ENCODE peak calls at places on chromosome 21, in nine cellular contexts. Z, M, V, U, F, C, X, B and R are unnamed samples.

GRCh38 chr21:34078915-34079314 is 5.5 kb downstream of the MRPS6 start:
- ATAC-seq in Z (no peak), M (no peak), V (no peak), U (peak), F (no peak), C (peak), X (peak), B (no peak), R (peak)

GRCh38 chr21:28196981-28197380 is 795.7 kb downstream of the LTN1 start:
- ATAC-seq in Z (no peak), M (no peak), V (no peak), U (no peak), F (no peak), C (no peak), X (no peak), B (no peak), R (no peak)

GRCh38 chr21:35178812-35179211 is 129.7 kb upstream of the RUNX1 start:
- ATAC-seq in Z (no peak), M (no peak), V (no peak), U (peak), F (no peak), C (no peak), X (no peak), B (no peak), R (peak)

GRCh38 chr21:44306926-44307687 is 7.3 kb downstream of the PFKL start:
- ATAC-seq in Z (no peak), M (peak), V (no peak), U (no peak), F (peak), C (no peak), X (no peak), B (no peak), R (no peak)

GRCh38 chr21:35217504-35218060 is 168.5 kb upstream of the RUNX1 start:
- ATAC-seq in Z (peak), M (no peak), V (no peak), U (peak), F (no peak), C (no peak), X (no peak), B (no peak), R (peak)

GRCh38 chr21:42621166-42621827 is 32.1 kb upstream of the PDE9A start:
- ATAC-seq in Z (no peak), M (peak), V (no peak), U (no peak), F (no peak), C (no peak), X (no peak), B (no peak), R (no peak)

GRCh38 chr21:40548134-40548533 is 298.8 kb downstream of the DSCAM start:
- ATAC-seq in Z (no peak), M (no peak), V (no peak), U (no peak), F (no peak), C (no peak), X (no peak), B (no peak), R (no peak)

GRCh38 chr21:32712043-32712442 is 15.8 kb downstream of the SYNJ1 start:
- ATAC-seq in Z (no peak), M (no peak), V (no peak), U (peak), F (no peak), C (no peak), X (peak), B (peak), R (peak)

GRCh38 chr21:30623362-30623761 is 2.9 kb downstream of the KRTAP20-4 start:
- ATAC-seq in Z (no peak), M (no peak), V (no peak), U (no peak), F (no peak), C (no peak), X (no peak), B (no peak), R (no peak)

GRCh38 chr21:28832715-28833061 is 160.0 kb downstream of the LTN1 start:
- ATAC-seq in Z (no peak), M (no peak), V (no peak), U (no peak), F (no peak), C (no peak), X (no peak), B (peak), R (no peak)

GRCh38 chr21:28247454-28248020 is 745.1 kb downstream of the LTN1 start:
- ATAC-seq in Z (no peak), M (no peak), V (no peak), U (no peak), F (peak), C (no peak), X (no peak), B (no peak), R (no peak)

GRCh38 chr21:40754466-40754865 is 92.5 kb downstream of the DSCAM start:
- ATAC-seq in Z (no peak), M (no peak), V (no peak), U (no peak), F (no peak), C (no peak), X (no peak), B (no peak), R (no peak)

GRCh38 chr21:46564391-46564790 is 40.5 kb downstream of the S100B start:
- ATAC-seq in Z (no peak), M (no peak), V (no peak), U (no peak), F (no peak), C (no peak), X (no peak), B (no peak), R (peak)

GRCh38 chr21:45836694-45837670 is 144.6 kb upstream of the COL6A1 start:
- ATAC-seq in Z (no peak), M (no peak), V (no peak), U (no peak), F (no peak), C (no peak), X (no peak), B (no peak), R (no peak)

GRCh38 chr21:46650476-46651098 is 15.1 kb downstream of the PRMT2 start:
- ATAC-seq in Z (no peak), M (peak), V (peak), U (no peak), F (peak), C (no peak), X (no peak), B (no peak), R (no peak)

GRCh38 chr21:38716942-38717341 is 88.8 kb upstream of the ETS2 start:
- ATAC-seq in Z (peak), M (no peak), V (no peak), U (no peak), F (no peak), C (no peak), X (no peak), B (no peak), R (no peak)

GRCh38 chr21:45175326-45176085 is 101.1 kb downstream of the ADARB1 start:
- ATAC-seq in Z (no peak), M (no peak), V (no peak), U (no peak), F (no peak), C (no peak), X (no peak), B (no peak), R (no peak)

GRCh38 chr21:35840197-35840799 is 220.0 kb downstream of the SETD4 start:
- ATAC-seq in Z (peak), M (peak), V (peak), U (no peak), F (peak), C (no peak), X (no peak), B (no peak), R (no peak)

GRCh38 chr21:46269466-46269865 is 15.9 kb downstream of the MCM3AP start:
- ATAC-seq in Z (no peak), M (no peak), V (no peak), U (no peak), F (no peak), C (no peak), X (no peak), B (no peak), R (no peak)

GRCh38 chr21:45806042-45806441 is 162.5 kb downstream of the PCBP3 start:
- ATAC-seq in Z (no peak), M (no peak), V (no peak), U (no peak), F (no peak), C (no peak), X (no peak), B (no peak), R (no peak)

GRCh38 chr21:15495965-15496364 is 233.8 kb upstream of the USP25 start:
- ATAC-seq in Z (no peak), M (no peak), V (no peak), U (no peak), F (no peak), C (no peak), X (no peak), B (no peak), R (no peak)